ENCODE peak calls at places on chromosomes 12 and 14, in five cellular contexts. One of them, this sample, is unnamed.

GRCh38 chr14:87640553-87640952 is 352.4 kb downstream of the GALC start:
- DNase-seq in PC-3: no peak
- DNase-seq in choroid plexus epithelial cell: no peak
- DNase-seq in activated B cell treated with CpG ODN at 0.5 μM for 24 hours: no peak
- DNase-seq in heart left ventricle: no peak
- DNase-seq in this sample: no peak

GRCh38 chr14:46490150-46490769 is 161.3 kb downstream of the RPL10L start:
- DNase-seq in activated B cell treated with CpG ODN at 0.5 μM for 24 hours: no peak
- DNase-seq in heart left ventricle: no peak
- DNase-seq in choroid plexus epithelial cell: peak; percentile 22
- DNase-seq in PC-3: peak; percentile 55
- DNase-seq in this sample: no peak

GRCh38 chr14:57066463-57066862 is 202.2 kb downstream of the EXOC5 start:
- DNase-seq in activated B cell treated with CpG ODN at 0.5 μM for 24 hours: no peak
- DNase-seq in heart left ventricle: no peak
- DNase-seq in PC-3: no peak
- DNase-seq in choroid plexus epithelial cell: no peak
- DNase-seq in this sample: no peak

GRCh38 chr12:67442347-67442841 is 173.2 kb downstream of the CAND1 start:
- DNase-seq in PC-3: no peak
- DNase-seq in choroid plexus epithelial cell: no peak
- DNase-seq in activated B cell treated with CpG ODN at 0.5 μM for 24 hours: no peak
- DNase-seq in heart left ventricle: peak; percentile 44
- DNase-seq in this sample: no peak

GRCh38 chr12:21169878-21170472 is 39.0 kb downstream of the SLCO1B1 start:
- DNase-seq in heart left ventricle: no peak
- DNase-seq in choroid plexus epithelial cell: peak; percentile 69
- DNase-seq in PC-3: peak; percentile 54
- DNase-seq in activated B cell treated with CpG ODN at 0.5 μM for 24 hours: no peak
- DNase-seq in this sample: no peak

GRCh38 chr12:70608184-70608583 is 29.0 kb downstream of the PTPRB start:
- DNase-seq in activated B cell treated with CpG ODN at 0.5 μM for 24 hours: no peak
- DNase-seq in choroid plexus epithelial cell: no peak
- DNase-seq in PC-3: no peak
- DNase-seq in heart left ventricle: no peak
- DNase-seq in this sample: no peak

GRCh38 chr12:62963642-62964041 is 28.7 kb upstream of the PPM1H start:
- DNase-seq in choroid plexus epithelial cell: no peak
- DNase-seq in heart left ventricle: no peak
- DNase-seq in activated B cell treated with CpG ODN at 0.5 μM for 24 hours: no peak
- DNase-seq in PC-3: no peak
- DNase-seq in this sample: no peak

GRCh38 chr12:124230789-124231188 is 64.1 kb upstream of the RFLNA start:
- DNase-seq in PC-3: no peak
- DNase-seq in activated B cell treated with CpG ODN at 0.5 μM for 24 hours: no peak
- DNase-seq in heart left ventricle: no peak
- DNase-seq in choroid plexus epithelial cell: no peak
- DNase-seq in this sample: no peak

GRCh38 chr12:94640134-94640928 is 10.0 kb downstream of the TMCC3 start:
- DNase-seq in PC-3: peak; percentile 39
- DNase-seq in choroid plexus epithelial cell: peak; percentile 96
- DNase-seq in heart left ventricle: no peak
- DNase-seq in activated B cell treated with CpG ODN at 0.5 μM for 24 hours: no peak
- DNase-seq in this sample: peak; percentile 86

GRCh38 chr14:53964249-53964648 is 7.6 kb upstream of the BMP4 start:
- DNase-seq in heart left ventricle: no peak
- DNase-seq in PC-3: no peak
- DNase-seq in activated B cell treated with CpG ODN at 0.5 μM for 24 hours: no peak
- DNase-seq in choroid plexus epithelial cell: no peak
- DNase-seq in this sample: no peak

DNA sequence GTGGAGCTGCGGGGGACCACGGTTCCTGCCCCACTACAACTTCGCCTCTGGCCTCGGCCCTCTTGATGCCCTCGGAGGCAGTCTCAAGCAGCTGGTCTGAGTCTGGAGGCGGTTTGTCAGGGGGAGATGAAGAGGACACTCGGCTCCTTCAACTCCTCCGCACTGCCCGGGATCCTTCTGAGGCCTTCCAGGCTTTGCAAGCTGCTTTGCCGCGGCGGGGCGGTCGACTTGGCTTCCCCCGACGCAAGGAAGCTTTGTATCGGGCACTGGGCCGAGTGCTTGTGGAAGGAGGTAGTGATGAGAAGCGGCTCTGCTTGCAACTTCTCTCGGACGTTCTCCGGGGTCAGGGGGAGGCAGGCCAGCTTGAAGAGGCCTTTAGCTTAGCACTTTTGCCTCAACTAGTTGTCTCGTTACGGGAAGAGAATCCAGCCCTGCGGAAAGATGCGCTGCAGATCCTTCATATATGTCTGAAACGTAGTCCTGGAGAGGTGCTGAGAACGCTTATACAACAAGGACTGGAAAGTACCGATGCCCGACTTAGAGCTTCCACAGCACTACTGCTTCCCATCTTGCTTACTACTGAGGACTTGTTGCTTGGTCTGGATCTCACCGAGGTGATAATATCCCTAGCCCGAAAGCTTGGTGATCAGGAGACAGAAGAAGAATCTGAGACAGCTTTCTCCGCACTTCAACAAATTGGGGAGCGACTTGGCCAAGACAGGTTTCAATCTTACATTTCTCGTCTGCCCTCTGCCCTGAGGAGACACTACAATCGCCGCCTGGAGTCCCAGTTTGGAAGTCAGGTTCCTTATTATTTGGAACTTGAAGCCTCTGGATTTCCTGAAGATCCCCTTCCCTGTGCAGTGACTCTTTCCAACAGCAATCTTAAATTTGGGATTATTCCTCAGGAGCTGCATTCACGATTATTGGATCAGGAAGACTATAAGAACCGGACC is 861 bp downstream of the TOGARAM1 start:
- DNase-seq in activated B cell treated with CpG ODN at 0.5 μM for 24 hours: no peak
- DNase-seq in heart left ventricle: peak; percentile 59
- DNase-seq in PC-3: peak; percentile 33
- DNase-seq in choroid plexus epithelial cell: peak; percentile 63
- DNase-seq in this sample: peak; percentile 48
- TF ChIP-seq CTCF in activated B cell treated with CpG ODN at 0.5 μM for 24 hours: no peak
- TF ChIP-seq CTCF in heart left ventricle: no peak
- TF ChIP-seq CTCF in PC-3: no peak
- TF ChIP-seq CTCF in choroid plexus epithelial cell: no peak
- TF ChIP-seq CTCF in this sample: no peak

DNA sequence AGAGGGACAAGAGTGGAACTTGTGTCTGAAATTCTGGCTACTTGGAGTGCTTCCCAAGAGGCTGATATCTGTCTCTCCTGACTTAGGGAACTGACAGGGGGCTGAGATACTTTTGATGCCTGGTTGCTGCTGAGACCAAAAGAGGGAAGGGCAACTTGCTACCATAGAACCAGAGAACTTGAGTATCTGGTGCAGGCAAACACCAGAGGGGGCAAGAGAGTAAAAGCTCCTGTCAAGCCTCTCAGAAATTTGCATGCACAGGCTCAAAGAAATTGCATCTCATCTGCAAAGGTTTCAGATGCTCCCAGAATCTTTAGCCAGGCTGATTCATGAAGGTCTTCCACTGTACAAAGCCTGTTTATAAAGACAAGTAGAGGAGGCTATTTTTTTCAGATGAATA is 391.3 kb upstream of the FOXG1 start:
- DNase-seq in heart left ventricle: no peak
- DNase-seq in activated B cell treated with CpG ODN at 0.5 μM for 24 hours: no peak
- DNase-seq in PC-3: peak; percentile 56
- DNase-seq in choroid plexus epithelial cell: peak; percentile 79
- DNase-seq in this sample: no peak
- TF ChIP-seq CTCF in heart left ventricle: no peak
- TF ChIP-seq CTCF in activated B cell treated with CpG ODN at 0.5 μM for 24 hours: no peak
- TF ChIP-seq CTCF in PC-3: peak; percentile 79
- TF ChIP-seq CTCF in choroid plexus epithelial cell: peak; percentile 90
- TF ChIP-seq CTCF in this sample: no peak

DNA sequence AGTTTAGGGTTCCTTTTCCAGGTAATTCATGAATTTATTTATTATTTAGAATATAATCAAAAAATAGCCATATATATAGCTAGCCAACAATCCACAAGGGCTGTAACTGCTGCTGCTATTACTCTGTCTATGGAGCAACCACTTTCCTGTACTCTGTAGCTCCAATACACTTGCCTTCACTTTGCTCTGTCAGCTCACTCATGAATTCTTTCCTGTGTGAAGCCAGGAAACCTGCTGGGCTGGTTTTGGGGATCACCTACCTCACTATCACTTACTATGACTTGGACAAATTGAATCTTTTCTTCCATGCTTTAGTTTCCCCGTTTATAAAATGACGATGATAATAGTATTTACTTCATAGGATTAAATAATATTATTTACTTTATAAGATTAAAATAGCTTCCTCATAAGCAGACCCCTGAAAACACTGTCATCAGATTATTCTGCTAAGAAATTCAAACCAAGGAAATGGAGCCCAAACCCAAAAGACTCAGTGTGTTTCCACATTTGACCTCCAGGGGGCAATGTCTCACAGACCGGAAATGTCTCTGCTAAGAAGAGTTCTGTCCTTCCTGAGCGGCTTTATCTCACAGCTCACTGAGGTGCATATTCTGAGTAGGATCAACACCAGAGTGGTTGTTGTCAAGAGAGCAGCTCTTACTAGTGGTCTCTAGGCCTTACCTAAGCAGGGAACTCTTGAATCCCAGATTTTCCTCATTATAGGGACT is 457.1 kb downstream of the DAD1 start:
- DNase-seq in choroid plexus epithelial cell: peak; percentile 13
- DNase-seq in PC-3: peak; percentile 37
- DNase-seq in heart left ventricle: no peak
- DNase-seq in activated B cell treated with CpG ODN at 0.5 μM for 24 hours: no peak
- DNase-seq in this sample: no peak
- TF ChIP-seq CTCF in choroid plexus epithelial cell: peak; percentile 57
- TF ChIP-seq CTCF in PC-3: peak; percentile 69
- TF ChIP-seq CTCF in heart left ventricle: peak; percentile 40
- TF ChIP-seq CTCF in activated B cell treated with CpG ODN at 0.5 μM for 24 hours: no peak
- TF ChIP-seq CTCF in this sample: peak; percentile 56

GRCh38 chr14:60514378-60515243 is 5.7 kb downstream of the SIX6 start:
- DNase-seq in activated B cell treated with CpG ODN at 0.5 μM for 24 hours: no peak
- DNase-seq in PC-3: peak; percentile 25
- DNase-seq in heart left ventricle: no peak
- DNase-seq in choroid plexus epithelial cell: no peak
- DNase-seq in this sample: no peak
- TF ChIP-seq CTCF in activated B cell treated with CpG ODN at 0.5 μM for 24 hours: no peak
- TF ChIP-seq CTCF in PC-3: no peak
- TF ChIP-seq CTCF in heart left ventricle: peak; percentile 48
- TF ChIP-seq CTCF in choroid plexus epithelial cell: no peak
- TF ChIP-seq CTCF in this sample: peak; percentile 37

GRCh38 chr14:74502236-74503019 is 8.9 kb downstream of the ISCA2 start:
- DNase-seq in PC-3: peak; percentile 70
- DNase-seq in choroid plexus epithelial cell: peak; percentile 73
- DNase-seq in activated B cell treated with CpG ODN at 0.5 μM for 24 hours: no peak
- DNase-seq in heart left ventricle: no peak
- DNase-seq in this sample: peak; percentile 34
- TF ChIP-seq CTCF in PC-3: peak; percentile 80
- TF ChIP-seq CTCF in choroid plexus epithelial cell: peak; percentile 80
- TF ChIP-seq CTCF in activated B cell treated with CpG ODN at 0.5 μM for 24 hours: no peak
- TF ChIP-seq CTCF in heart left ventricle: peak; percentile 8
- TF ChIP-seq CTCF in this sample: peak; percentile 35

GRCh38 chr14:98840511-98840910 is 431.5 kb downstream of the BCL11B start:
- DNase-seq in choroid plexus epithelial cell: no peak
- DNase-seq in activated B cell treated with CpG ODN at 0.5 μM for 24 hours: no peak
- DNase-seq in PC-3: no peak
- DNase-seq in heart left ventricle: no peak
- DNase-seq in this sample: no peak
- TF ChIP-seq CTCF in choroid plexus epithelial cell: no peak
- TF ChIP-seq CTCF in activated B cell treated with CpG ODN at 0.5 μM for 24 hours: no peak
- TF ChIP-seq CTCF in PC-3: no peak
- TF ChIP-seq CTCF in heart left ventricle: no peak
- TF ChIP-seq CTCF in this sample: no peak

GRCh38 chr14:70084226-70084625 is 104.5 kb downstream of the SLC8A3 start:
- DNase-seq in heart left ventricle: no peak
- DNase-seq in activated B cell treated with CpG ODN at 0.5 μM for 24 hours: no peak
- DNase-seq in choroid plexus epithelial cell: no peak
- DNase-seq in PC-3: no peak
- DNase-seq in this sample: no peak

GRCh38 chr14:70086685-70087379 is 101.9 kb downstream of the SLC8A3 start:
- DNase-seq in PC-3: peak; percentile 60
- DNase-seq in choroid plexus epithelial cell: peak; percentile 81
- DNase-seq in heart left ventricle: no peak
- DNase-seq in activated B cell treated with CpG ODN at 0.5 μM for 24 hours: no peak
- DNase-seq in this sample: no peak

GRCh38 chr14:70093156-70093555 is 95.6 kb downstream of the SLC8A3 start:
- DNase-seq in PC-3: no peak
- DNase-seq in heart left ventricle: no peak
- DNase-seq in choroid plexus epithelial cell: no peak
- DNase-seq in activated B cell treated with CpG ODN at 0.5 μM for 24 hours: no peak
- DNase-seq in this sample: no peak

DNA sequence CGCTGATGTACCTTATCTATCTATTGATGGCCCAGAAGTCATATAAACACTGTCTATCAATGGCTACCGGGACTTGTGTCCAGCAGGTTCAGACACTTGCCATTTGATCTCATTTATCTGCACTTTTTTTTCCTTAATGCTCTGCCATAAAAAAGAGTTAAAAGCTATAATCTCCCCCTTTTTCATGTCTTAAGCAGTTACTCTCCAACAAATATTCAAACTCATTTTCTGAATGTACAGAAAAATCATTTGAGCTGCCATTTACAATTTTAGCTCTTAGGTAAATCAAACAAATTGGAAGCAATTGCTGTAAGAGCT is 101.4 kb downstream of the SLC8A3 start:
- DNase-seq in heart left ventricle: no peak
- DNase-seq in PC-3: no peak
- DNase-seq in activated B cell treated with CpG ODN at 0.5 μM for 24 hours: no peak
- DNase-seq in choroid plexus epithelial cell: no peak
- DNase-seq in this sample: no peak
- TF ChIP-seq CTCF in heart left ventricle: no peak
- TF ChIP-seq CTCF in PC-3: no peak
- TF ChIP-seq CTCF in activated B cell treated with CpG ODN at 0.5 μM for 24 hours: no peak
- TF ChIP-seq CTCF in choroid plexus epithelial cell: no peak
- TF ChIP-seq CTCF in this sample: peak; percentile 5